ENCODE peak calls at places on chromosome 2, in seven cellular contexts. S is HCT116, Y is K562, N is breast epithelium, Z is prostate gland, X is GM12878, T is spleen. A is an unnamed sample.

GRCh38 chr2:653645-654425 is 23.4 kb downstream of the TMEM18 start:
- DNase-seq in Y (no peak), N (peak), Z (no peak), S (no peak), X (no peak), T (no peak), A (no peak)

GRCh38 chr2:115739574-115739973 is 1297.1 kb downstream of the DPP10 start:
- DNase-seq in S (no peak), T (no peak), N (no peak), X (no peak), Y (no peak), Z (no peak), A (no peak)

GRCh38 chr2:148614332-148615049 is 30.1 kb upstream of the EPC2 start:
- DNase-seq in X (peak), Z (no peak), N (peak), S (peak), Y (no peak), T (no peak), A (peak)

GRCh38 chr2:203209538-203209937 is 29.3 kb upstream of the CYP20A1 start:
- DNase-seq in S (no peak), Y (no peak), T (no peak), N (no peak), Z (no peak), X (no peak), A (no peak)

GRCh38 chr2:28567076-28567471 is 71.2 kb downstream of the PLB1 start:
- DNase-seq in T (no peak), S (no peak), N (peak), X (no peak), Z (no peak), Y (no peak), A (no peak)

GRCh38 chr2:181575024-181575649 is 81.8 kb downstream of the CERKL start:
- DNase-seq in X (no peak), Z (no peak), Y (no peak), S (no peak), T (no peak), N (no peak), A (no peak)

GRCh38 chr2:202450785-202451184 is 74.7 kb downstream of the BMPR2 start:
- DNase-seq in Y (no peak), Z (no peak), S (no peak), X (no peak), N (no peak), T (no peak), A (no peak)

GRCh38 chr2:218263817-218264611 is 3.2 kb downstream of the GPBAR1 start:
- DNase-seq in N (no peak), Y (no peak), S (no peak), Z (no peak), X (no peak), T (no peak), A (peak)

GRCh38 chr2:42028571-42029148 is 19.2 kb upstream of the PKDCC start:
- DNase-seq in X (peak), Y (no peak), S (no peak), T (no peak), N (no peak), Z (no peak), A (no peak)

GRCh38 chr2:6999161-6999877 is 82.1 kb downstream of the RNF144A start:
- DNase-seq in Y (no peak), S (no peak), N (no peak), X (peak), Z (no peak), T (no peak), A (no peak)

GRCh38 chr2:55419236-55419513 is 481 bp downstream of the CCDC88A start:
- DNase-seq in Y (peak), N (no peak), Z (peak), S (no peak), T (peak), X (no peak), A (peak)

GRCh38 chr2:54084600-54084999 is 30.8 kb upstream of the ACYP2 start:
- DNase-seq in X (no peak), S (no peak), Z (no peak), N (no peak), Y (no peak), T (no peak), A (no peak)

GRCh38 chr2:143778981-143779380 is 649.8 kb downstream of the ARHGAP15 start:
- DNase-seq in X (no peak), Y (no peak), S (no peak), Z (no peak), N (no peak), T (no peak), A (no peak)

GRCh38 chr2:224359569-224359968 is 42.3 kb downstream of the FAM124B start:
- DNase-seq in N (no peak), Z (no peak), S (no peak), X (no peak), T (no peak), Y (peak), A (no peak)

GRCh38 chr2:101961287-101962242 is 30.2 kb upstream of the IL1R2 start:
- DNase-seq in N (peak), S (no peak), X (no peak), T (peak), Y (no peak), Z (peak), A (peak)

GRCh38 chr2:226699321-226699720 is 100.3 kb downstream of the IRS1 start:
- DNase-seq in N (peak), X (no peak), Z (peak), T (no peak), S (no peak), Y (no peak), A (peak)

GRCh38 chr2:71696381-71696780 is 243.0 kb downstream of the DYSF start:
- DNase-seq in X (no peak), S (no peak), Y (no peak), Z (no peak), N (no peak), T (peak), A (no peak)

GRCh38 chr2:23508066-23508390 is 123.0 kb downstream of the KLHL29 start:
- DNase-seq in N (no peak), S (no peak), Z (no peak), X (no peak), Y (no peak), T (no peak), A (no peak)

GRCh38 chr2:176270100-176270750 is 983 bp downstream of the MTX2 start:
- DNase-seq in N (no peak), T (no peak), Y (no peak), S (no peak), Z (no peak), X (no peak), A (peak)

GRCh38 chr2:239105234-239105633 is 257.3 kb downstream of the TWIST2 start:
- DNase-seq in Y (no peak), T (no peak), S (no peak), N (no peak), X (no peak), Z (no peak), A (no peak)

GRCh38 chr2:130963849-130964793 is 127.4 kb downstream of the ARHGEF4 start:
- DNase-seq in Y (peak), S (no peak), X (no peak), T (no peak), N (no peak), Z (peak), A (no peak)

GRCh38 chr2:54581326-54582039 is 125.4 kb downstream of the SPTBN1 start:
- DNase-seq in S (no peak), N (no peak), T (no peak), Z (no peak), Y (no peak), X (peak), A (no peak)

GRCh38 chr2:96541326-96541725 is 4.8 kb downstream of the ARID5A start:
- DNase-seq in Y (no peak), N (no peak), T (no peak), S (no peak), X (no peak), Z (no peak), A (no peak)

GRCh38 chr2:130864830-130865229 is 28.1 kb downstream of the ARHGEF4 start:
- DNase-seq in T (no peak), S (peak), N (no peak), Y (no peak), Z (no peak), X (no peak), A (peak)

GRCh38 chr2:224381913-224382647 is 19.8 kb downstream of the FAM124B start:
- DNase-seq in X (no peak), Z (no peak), Y (no peak), T (no peak), S (no peak), N (no peak), A (no peak)

GRCh38 chr2:232632904-232633412 is 446 bp upstream of the EFHD1 start:
- DNase-seq in S (no peak), N (no peak), X (no peak), T (peak), Y (peak), Z (no peak), A (peak)

GRCh38 chr2:241061275-241061674 is 40.8 kb downstream of the MTERF4 start:
- DNase-seq in Y (no peak), Z (peak), T (no peak), S (no peak), N (peak), X (no peak), A (no peak)

GRCh38 chr2:66431840-66432511 is 2.9 kb upstream of the MEIS1 start:
- DNase-seq in T (no peak), S (no peak), Z (no peak), X (no peak), Y (no peak), N (no peak), A (no peak)

GRCh38 chr2:176911-177310 is 86.9 kb downstream of the SH3YL1 start:
- DNase-seq in X (no peak), Y (no peak), T (no peak), N (no peak), S (no peak), Z (no peak), A (no peak)

GRCh38 chr2:165238295-165238694 is 919 bp upstream of the SCN2A start:
- DNase-seq in X (no peak), T (no peak), N (no peak), Y (peak), S (no peak), Z (no peak), A (no peak)

GRCh38 chr2:1137992-1138391 is 187.3 kb downstream of the SNTG2 start:
- DNase-seq in T (no peak), Y (no peak), X (no peak), N (no peak), S (no peak), Z (no peak), A (no peak)

GRCh38 chr2:178403671-178404379 is 47.1 kb downstream of the PRKRA start:
- DNase-seq in T (no peak), S (no peak), Z (no peak), Y (no peak), N (no peak), X (peak), A (no peak)

GRCh38 chr2:69911985-69912563 is 2.8 kb upstream of the MXD1 start:
- DNase-seq in S (peak), X (no peak), T (no peak), Y (no peak), N (no peak), Z (peak), A (no peak)

GRCh38 chr2:231464576-231465540 is 574 bp upstream of the NCL start:
- DNase-seq in Z (peak), T (peak), S (peak), N (peak), Y (peak), X (no peak), A (peak)
- TF ChIP-seq POLR2A in Z (no peak), T (no peak), S (peak), N (peak), Y (peak), X (peak), A (no peak)

GRCh38 chr2:159758239-159758638 is 39.8 kb downstream of the CD302 start:
- DNase-seq in T (no peak), Y (no peak), Z (no peak), N (no peak), S (no peak), X (no peak), A (no peak)
- TF ChIP-seq POLR2AphosphoS5 in T (no peak), Y (no peak), Z (no peak), N (no peak), S (no peak), X (no peak), A (no peak)

DNA sequence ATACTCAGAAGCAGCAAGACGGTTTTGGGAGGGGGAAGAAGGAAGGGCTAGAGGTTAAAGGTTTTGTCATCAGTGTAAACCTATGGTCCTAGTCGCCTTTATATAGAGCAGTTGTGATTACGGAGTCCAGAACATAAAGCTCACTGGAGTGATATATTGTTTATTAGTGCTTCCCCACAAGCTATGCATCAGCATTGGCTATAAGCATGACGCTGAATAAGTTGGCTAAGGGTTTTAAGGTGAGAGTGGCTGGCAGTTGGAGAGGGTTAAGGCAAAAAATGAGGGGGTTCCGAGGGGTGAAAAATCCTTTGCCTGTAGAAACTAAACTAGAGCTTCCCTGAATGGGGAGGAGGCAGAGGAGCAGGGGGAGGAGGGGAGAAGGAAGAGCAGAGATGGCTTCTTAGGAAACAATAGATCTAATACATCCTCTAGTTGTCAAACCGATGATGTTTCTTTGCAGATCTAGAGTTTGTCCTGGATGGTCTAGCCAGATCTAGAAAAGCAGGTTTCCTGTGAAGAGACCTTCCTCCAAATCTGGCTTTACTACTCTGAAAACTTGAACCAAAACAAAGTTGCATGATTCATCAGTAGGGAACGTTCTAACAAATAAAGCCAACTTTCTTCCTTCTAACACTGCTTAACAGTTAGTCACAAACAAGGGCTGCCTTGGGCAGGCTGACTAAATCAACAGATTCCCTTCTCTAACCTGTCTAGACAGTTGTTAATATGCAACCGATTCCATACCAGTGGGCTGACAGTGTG is 2.5 kb downstream of the KLF7 start:
- DNase-seq in S (peak), Z (peak), Y (no peak), N (peak), T (no peak), X (no peak), A (peak)
- TF ChIP-seq POLR2A in S (no peak), Z (peak), Y (no peak), N (no peak), T (no peak), X (no peak), A (peak)

GRCh38 chr2:27091746-27092695 is 5.4 kb downstream of the KHK start:
- DNase-seq in Y (no peak), Z (no peak), T (no peak), N (no peak), X (no peak), S (no peak), A (no peak)
- TF ChIP-seq POLR2AphosphoS5 in Y (no peak), Z (no peak), T (no peak), N (no peak), X (no peak), S (no peak), A (no peak)

GRCh38 chr2:95049088-95049955 is 23.8 kb downstream of the MAL start:
- DNase-seq in Z (no peak), X (no peak), N (no peak), S (no peak), T (peak), Y (no peak), A (no peak)
- TF ChIP-seq POLR2A in Z (no peak), X (no peak), N (no peak), S (no peak), T (no peak), Y (no peak), A (no peak)

GRCh38 chr2:74047152-74047551 is 62.4 kb downstream of the TET3 start:
- DNase-seq in N (no peak), T (no peak), Z (no peak), X (no peak), S (no peak), Y (no peak), A (no peak)
- TF ChIP-seq POLR2AphosphoS5 in N (no peak), T (no peak), Z (no peak), X (no peak), S (no peak), Y (no peak), A (no peak)